ENCODE peak calls at places on chromosomes 16 and 17, in eight cellular contexts. K, U, S, O, Q, H, J and F are unnamed samples.

GRCh38 chr17:60256174-60256573 is 106.4 kb downstream of the CA4 start:
- DNase-seq in Q (no peak), S (no peak), U (no peak), J (no peak), H (no peak), O (no peak), K (no peak), F (no peak)

GRCh38 chr16:76577003-76577402 is 299.8 kb downstream of the CNTNAP4 start:
- DNase-seq in S (no peak), U (no peak), O (no peak), J (no peak), K (no peak), H (no peak), Q (no peak), F (no peak)

GRCh38 chr16:50625374-50625773 is 55.7 kb downstream of the SNX20 start:
- DNase-seq in U (no peak), O (no peak), K (no peak), J (no peak), H (no peak), Q (no peak), S (no peak), F (no peak)

GRCh38 chr17:61415374-61416210 is 15.9 kb downstream of the TBX2 start:
- DNase-seq in O (no peak), S (no peak), H (no peak), U (no peak), J (no peak), Q (peak; percentile 20), K (no peak), F (no peak)

GRCh38 chr16:54171855-54172537 is 114.6 kb downstream of the IRX3 start:
- DNase-seq in U (no peak), O (no peak), K (no peak), S (no peak), Q (no peak), H (no peak), J (no peak), F (no peak)

GRCh38 chr17:32910769-32911168 is 17.2 kb upstream of the TMEM98 start:
- DNase-seq in K (no peak), U (no peak), S (no peak), J (no peak), H (no peak), O (no peak), Q (no peak), F (no peak)

GRCh38 chr16:71929048-71929447 is 33.7 kb downstream of the IST1 start:
- DNase-seq in H (no peak), U (no peak), S (no peak), O (no peak), K (no peak), Q (no peak), J (no peak), F (no peak)

GRCh38 chr16:720507-720989 is 398 bp upstream of the ANTKMT start:
- DNase-seq in K (peak; percentile 46), H (peak; percentile 53), J (peak; percentile 56), U (peak; percentile 60), Q (no peak), S (no peak), O (no peak), F (peak; percentile 68)

GRCh38 chr16:27177031-27177774 is 26.1 kb upstream of the KDM8 start:
- DNase-seq in H (no peak), K (no peak), O (no peak), Q (no peak), S (no peak), U (no peak), J (no peak), F (no peak)

GRCh38 chr17:77385750-77386501 is 245.2 kb downstream of the SEC14L1 start:
- DNase-seq in K (peak; percentile 61), Q (no peak), H (no peak), U (no peak), J (no peak), O (no peak), S (no peak), F (no peak)

GRCh38 chr17:65190467-65191095 is 53.4 kb downstream of the RGS9 start:
- DNase-seq in J (no peak), H (no peak), K (no peak), U (no peak), O (no peak), Q (no peak), S (no peak), F (no peak)

GRCh38 chr17:78474631-78475146 is 96.2 kb downstream of the PGS1 start:
- DNase-seq in U (no peak), H (no peak), O (no peak), J (no peak), Q (peak; percentile 28), S (no peak), K (no peak), F (no peak)

GRCh38 chr17:61510237-61510636 is 58.0 kb downstream of the TBX4 start:
- DNase-seq in H (no peak), K (no peak), U (no peak), J (no peak), S (no peak), Q (no peak), O (no peak), F (no peak)

GRCh38 chr17:44736551-44737240 is 22.1 kb upstream of the ADAM11 start:
- DNase-seq in J (no peak), H (no peak), K (no peak), Q (no peak), O (no peak), S (no peak), U (no peak), F (no peak)

GRCh38 chr17:7858487-7858832 is 657 bp downstream of the CYB5D1 start:
- DNase-seq in S (peak; percentile 70), U (peak; percentile 72), J (peak; percentile 55), H (no peak), K (peak; percentile 44), Q (no peak), O (no peak), F (peak; percentile 70)

GRCh38 chr17:36884495-36885160 is 52.6 kb upstream of the LHX1 start:
- DNase-seq in Q (no peak), K (no peak), U (no peak), O (no peak), S (no peak), H (no peak), J (no peak), F (no peak)

GRCh38 chr17:63646492-63646815 is 24.2 kb downstream of the MAP3K3 start:
- DNase-seq in J (peak; percentile 59), Q (no peak), K (no peak), S (no peak), H (no peak), O (no peak), U (no peak), F (no peak)

GRCh38 chr16:12542818-12543699 is 260.6 kb downstream of the CPPED1 start:
- DNase-seq in Q (no peak), K (no peak), O (peak; percentile 10), U (no peak), J (peak; percentile 23), H (no peak), S (no peak), F (no peak)

GRCh38 chr16:84791088-84791487 is 28.7 kb upstream of the CRISPLD2 start:
- DNase-seq in O (no peak), U (no peak), Q (no peak), K (no peak), H (no peak), J (no peak), S (no peak), F (no peak)

GRCh38 chr16:27429981-27430441 is 28.0 kb downstream of the IL21R start:
- DNase-seq in O (no peak), S (peak; percentile 65), K (no peak), Q (peak; percentile 21), H (no peak), U (no peak), J (no peak), F (no peak)

DNA sequence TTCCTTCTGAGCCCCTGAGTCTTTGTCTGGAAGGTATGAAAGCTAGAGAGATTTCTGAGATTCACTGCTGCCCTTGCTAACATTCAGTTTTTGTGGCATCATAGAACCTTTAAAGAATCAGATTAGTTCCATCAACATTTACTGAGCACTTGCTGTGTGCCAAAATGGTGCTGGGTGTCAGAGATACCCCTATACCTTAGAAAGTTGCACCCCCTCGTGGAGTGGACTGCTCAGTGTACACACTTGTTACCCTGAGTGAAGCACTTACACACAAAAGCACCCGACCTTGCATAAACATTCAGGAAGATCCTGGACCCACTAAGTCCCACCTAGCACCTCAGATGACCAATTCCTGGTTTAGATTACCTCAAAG is 229.9 kb upstream of the CCL2 start:
- DNase-seq in O (no peak), J (no peak), S (no peak), H (no peak), K (no peak), Q (peak; percentile 29), U (no peak), F (no peak)
- TF ChIP-seq CTCF in O (no peak), J (no peak), S (no peak), H (no peak), K (no peak), Q (no peak), U (no peak), F (no peak)

DNA sequence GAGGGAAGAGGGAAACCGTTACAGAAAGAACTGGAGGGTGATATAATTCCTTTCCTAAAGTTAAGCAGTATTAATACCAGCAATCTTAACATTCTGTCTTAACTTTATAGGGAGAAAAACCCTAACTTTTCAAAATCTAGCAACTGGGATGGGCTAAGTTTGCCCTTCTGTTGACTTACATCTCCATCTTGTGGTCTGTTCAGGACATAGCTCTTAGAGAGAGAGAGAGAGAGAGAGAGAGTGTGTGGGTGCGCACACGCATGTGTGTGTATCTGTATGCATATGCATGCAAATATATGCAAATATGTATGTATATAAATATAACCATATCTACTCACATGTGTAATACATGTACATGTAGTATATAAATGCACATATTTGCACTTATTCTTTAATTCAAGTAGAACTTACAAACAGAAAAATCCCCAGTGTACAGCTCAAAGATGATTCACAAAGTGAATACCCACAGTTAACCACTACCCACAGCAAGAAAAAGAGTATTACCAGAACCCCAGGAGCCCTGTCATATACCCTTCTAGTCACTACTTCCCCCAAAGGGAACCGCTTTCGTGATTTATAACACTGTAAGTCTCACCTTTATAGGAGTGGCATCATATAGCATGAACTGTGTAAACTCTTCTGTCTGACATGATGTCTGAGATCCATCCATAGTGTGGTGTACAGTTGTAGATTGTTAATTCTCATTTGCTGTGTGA is 46.4 kb downstream of the STX8 start:
- DNase-seq in U (no peak), H (no peak), Q (no peak), O (no peak), J (no peak), K (no peak), S (no peak), F (no peak)
- TF ChIP-seq CTCF in U (no peak), H (peak; percentile 70), Q (peak; percentile 7), O (peak; percentile 16), J (peak; percentile 12), K (peak; percentile 51), S (peak; percentile 77), F (peak; percentile 60)

DNA sequence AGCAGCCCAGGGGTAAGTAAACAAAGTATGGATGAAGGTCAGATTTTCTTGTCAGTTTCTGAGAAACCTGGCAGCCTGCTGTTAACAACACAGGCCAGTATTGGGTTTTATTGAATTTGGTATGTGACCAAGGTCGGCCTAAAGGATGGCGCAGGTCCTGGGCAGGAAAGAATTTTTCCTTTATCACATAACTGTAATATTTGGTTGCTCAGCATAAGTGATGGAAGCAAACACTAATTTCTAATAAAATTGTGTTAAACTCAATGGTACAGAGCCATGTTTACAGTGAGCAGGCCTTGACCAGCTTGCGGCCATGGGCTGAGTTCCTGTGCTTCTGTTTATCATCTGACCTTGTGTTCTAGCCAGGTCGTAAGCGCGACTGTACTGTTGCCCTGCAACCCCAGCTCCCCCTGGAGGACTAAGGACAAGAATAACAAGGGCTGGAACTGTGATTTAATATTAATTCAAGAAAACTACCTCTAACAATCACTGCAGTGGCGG is 10.5 kb downstream of the POLDIP2 start:
- DNase-seq in U (no peak), H (no peak), K (no peak), Q (peak; percentile 72), J (no peak), O (no peak), S (no peak), F (no peak)
- TF ChIP-seq CTCF in U (no peak), H (peak; percentile 43), K (peak; percentile 55), Q (no peak), J (no peak), O (no peak), S (peak; percentile 42), F (no peak)

GRCh38 chr16:81214745-81215166 is 23.7 kb upstream of the BCO1 start:
- DNase-seq in U (peak; percentile 67), Q (peak; percentile 38), K (no peak), H (no peak), J (no peak), S (no peak), O (no peak), F (peak; percentile 32)
- TF ChIP-seq CTCF in U (no peak), Q (no peak), K (peak; percentile 47), H (peak; percentile 39), J (no peak), S (peak; percentile 62), O (no peak), F (peak; percentile 9)